ENCODE peak calls at places on chromosomes 2 and 18, in four cellular contexts. U, W, I and T are unnamed samples.

GRCh38 chr18:9082763-9083510 is 19.6 kb upstream of the NDUFV2 start:
- DNase-seq in U (no peak), W (no peak), I (peak; percentile 71), T (no peak)

GRCh38 chr2:241009191-241009590 is 10.8 kb downstream of the SNED1 start:
- DNase-seq in U (peak; percentile 42), W (no peak), I (no peak), T (no peak)

GRCh38 chr2:38991899-38992298 is 102.2 kb downstream of the ARHGEF33 start:
- DNase-seq in U (no peak), W (no peak), I (no peak), T (no peak)

GRCh38 chr2:42792583-42793313 is at the start of gene HAAO:
- DNase-seq in U (peak; percentile 65), W (peak; percentile 52), I (no peak), T (no peak)

GRCh38 chr2:240363718-240364581 is 71.5 kb upstream of the GPC1 start:
- DNase-seq in U (peak; percentile 32), W (no peak), I (no peak), T (no peak)

GRCh38 chr2:49222975-49223528 is 68.7 kb upstream of the FSHR start:
- DNase-seq in U (no peak), W (no peak), I (no peak), T (no peak)

GRCh38 chr2:240554767-240555493 is 2.9 kb downstream of the ANKMY1 start:
- DNase-seq in U (peak; percentile 43), W (no peak), I (no peak), T (no peak)

GRCh38 chr2:212505583-212505982 is 33.0 kb downstream of the ERBB4 start:
- DNase-seq in U (no peak), W (no peak), I (no peak), T (no peak)

GRCh38 chr18:27995770-27996502 is 181.0 kb downstream of the CDH2 start:
- DNase-seq in U (no peak), W (no peak), I (no peak), T (no peak)

GRCh38 chr2:150100311-150100710 is 387.2 kb downstream of the RND3 start:
- DNase-seq in U (no peak), W (no peak), I (no peak), T (no peak)

GRCh38 chr2:47269316-47270232 is 114.5 kb upstream of the STPG4 start:
- DNase-seq in U (peak; percentile 50), W (peak; percentile 53), I (no peak), T (no peak)

GRCh38 chr2:195984951-195985726 is 83.5 kb downstream of the DNAH7 start:
- DNase-seq in U (no peak), W (no peak), I (no peak), T (no peak)

GRCh38 chr2:117812443-117812842 is 2.0 kb upstream of the DDX18 start:
- DNase-seq in U (no peak), W (no peak), I (no peak), T (no peak)

GRCh38 chr2:42917374-42918017 is 125.1 kb upstream of the HAAO start:
- DNase-seq in U (no peak), W (no peak), I (no peak), T (no peak)

GRCh38 chr18:48993586-48993985 is 42.8 kb upstream of the SMAD7 start:
- DNase-seq in U (no peak), W (no peak), I (no peak), T (no peak)

GRCh38 chr2:182767578-182767977 is 51.5 kb downstream of the DNAJC10 start:
- DNase-seq in U (no peak), W (no peak), I (no peak), T (peak; percentile 20)

GRCh38 chr18:50582500-50582899 is 22.6 kb downstream of the MAPK4 start:
- DNase-seq in U (no peak), W (no peak), I (no peak), T (no peak)

GRCh38 chr2:221374234-221374633 is 197.9 kb downstream of the EPHA4 start:
- DNase-seq in U (no peak), W (no peak), I (no peak), T (no peak)

GRCh38 chr2:27152796-27153464 is 4.1 kb downstream of the TCF23 start:
- DNase-seq in U (no peak), W (no peak), I (no peak), T (no peak)

GRCh38 chr2:36659218-36659617 is 37.3 kb upstream of the VIT start:
- DNase-seq in U (no peak), W (no peak), I (no peak), T (no peak)

GRCh38 chr2:28454016-28454930 is 41.6 kb upstream of the PLB1 start:
- DNase-seq in U (no peak), W (no peak), I (no peak), T (no peak)

DNA sequence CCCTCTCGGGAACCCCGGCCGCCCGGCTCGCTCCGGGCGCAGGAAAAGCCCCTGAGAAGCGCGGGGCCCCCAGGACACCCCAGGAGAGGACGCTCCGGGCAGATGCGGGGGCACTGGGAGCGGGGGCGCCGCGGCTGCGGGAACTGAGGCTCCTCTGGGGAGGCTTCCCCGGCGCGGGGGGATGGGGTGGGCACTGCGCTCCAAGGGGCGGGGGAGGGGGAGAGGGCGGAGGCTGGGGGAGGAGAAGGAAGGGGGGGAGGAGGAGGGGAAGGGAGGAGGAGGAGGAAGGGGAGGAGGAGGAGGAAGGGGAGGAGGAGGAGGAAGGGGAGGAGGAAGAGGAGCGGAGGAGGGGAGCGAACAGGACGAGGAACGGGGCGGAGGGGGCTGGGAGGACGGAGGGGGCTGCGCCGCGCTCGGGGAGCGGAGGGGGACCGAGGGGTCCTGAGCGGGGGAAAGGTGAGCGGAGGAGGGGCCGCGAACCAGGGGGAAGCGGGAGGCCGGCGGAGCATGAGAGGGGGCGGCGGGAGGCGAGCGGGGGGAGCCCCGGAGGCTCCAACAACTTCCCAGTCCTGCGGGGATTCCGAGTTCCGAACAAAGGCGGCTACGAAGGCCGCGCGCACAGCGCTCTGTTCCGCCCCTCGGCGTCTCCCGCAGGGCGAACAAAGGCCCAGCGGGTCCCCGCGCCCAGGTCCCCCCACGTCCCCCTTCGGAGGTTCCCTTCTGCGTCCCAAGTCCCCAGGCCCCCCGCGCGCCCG is 742 bp downstream of the PXDN start:
- DNase-seq in U (peak; percentile 44), W (no peak), I (no peak), T (peak; percentile 26)
- H3K4me3 ChIP-seq in U (peak overlapping the region; percentile 68), W (peak overlapping the region; percentile 67), I (no peak overlapping the region), T (peak overlapping the region; percentile 62)

GRCh38 chr2:105139556-105140236 is 101.8 kb downstream of the MRPS9 start:
- DNase-seq in U (no peak), W (no peak), I (no peak), T (no peak)

GRCh38 chr2:105136394-105136793 is 98.5 kb downstream of the MRPS9 start:
- DNase-seq in U (no peak), W (no peak), I (no peak), T (no peak)

GRCh38 chr2:105134076-105134475 is 96.2 kb downstream of the MRPS9 start:
- DNase-seq in U (no peak), W (no peak), I (no peak), T (no peak)

GRCh38 chr2:105138643-105139042 is 100.8 kb downstream of the MRPS9 start:
- DNase-seq in U (no peak), W (no peak), I (no peak), T (no peak)

GRCh38 chr2:105135436-105135835 is 97.6 kb downstream of the MRPS9 start:
- DNase-seq in U (no peak), W (no peak), I (no peak), T (no peak)
- H3K4me3 ChIP-seq in U (no peak overlapping the region), W (no peak overlapping the region), I (no peak overlapping the region), T (no peak overlapping the region)

DNA sequence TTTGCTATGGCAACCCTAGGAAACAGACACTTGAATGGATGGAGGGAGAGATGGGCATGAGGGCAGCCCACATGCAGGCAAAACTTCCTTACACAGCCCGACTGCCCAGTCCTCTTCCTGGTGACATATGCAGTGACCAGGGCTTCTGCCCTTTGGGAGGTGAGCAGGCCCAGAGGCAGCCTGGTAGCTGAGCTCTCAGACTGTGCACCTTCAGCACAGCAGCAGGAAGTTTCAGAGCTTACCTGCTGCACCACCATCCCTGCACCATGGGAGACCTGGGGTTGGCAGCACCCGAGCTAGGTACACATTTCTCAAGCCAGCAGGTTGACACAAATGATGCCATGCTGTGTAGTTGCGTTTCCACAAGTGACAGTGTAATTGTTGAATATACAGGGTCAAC is 97.6 kb upstream of the LMAN1 start:
- DNase-seq in U (no peak), W (no peak), I (no peak), T (no peak)
- H3K4me3 ChIP-seq in U (no peak overlapping the region), W (no peak overlapping the region), I (no peak overlapping the region), T (no peak overlapping the region)

DNA sequence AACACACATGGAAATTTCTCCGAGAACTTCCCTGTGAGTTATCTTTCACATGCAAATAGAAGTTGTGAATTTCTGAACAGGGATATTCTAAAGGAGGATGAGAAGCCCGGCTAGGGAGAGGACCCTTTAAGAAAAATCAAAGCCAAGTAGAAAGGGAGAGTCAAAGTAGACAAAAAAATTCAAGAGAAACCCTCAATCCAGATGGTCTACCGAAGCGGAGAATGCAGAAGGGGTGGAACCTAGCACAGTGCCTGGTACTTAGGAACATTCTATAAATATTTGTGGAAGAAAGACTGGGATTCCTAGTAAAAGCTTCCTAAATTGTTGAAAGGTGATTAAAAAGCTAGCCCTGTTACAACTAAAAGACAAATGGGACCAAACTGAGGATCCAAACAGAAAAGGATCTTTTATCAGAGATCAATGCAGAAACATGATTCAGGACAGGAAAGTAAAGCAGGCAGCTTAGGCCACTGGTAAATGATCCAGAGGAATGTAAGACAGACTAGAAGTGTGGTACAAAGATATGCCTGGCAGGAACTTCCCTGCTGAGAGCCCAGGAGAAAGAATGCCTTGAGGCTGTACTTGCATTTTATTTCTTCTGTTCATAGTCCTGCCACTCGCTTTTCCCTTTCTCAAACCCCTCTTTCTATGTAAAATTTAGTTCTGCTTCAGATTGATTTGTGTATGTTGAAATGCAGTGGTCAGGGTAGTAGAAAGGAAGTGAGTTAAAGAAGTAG is 19.5 kb upstream of the GLS start:
- DNase-seq in U (no peak), W (no peak), I (no peak), T (no peak)
- H3K4me3 ChIP-seq in U (no peak overlapping the region), W (no peak overlapping the region), I (no peak overlapping the region), T (no peak overlapping the region)

DNA sequence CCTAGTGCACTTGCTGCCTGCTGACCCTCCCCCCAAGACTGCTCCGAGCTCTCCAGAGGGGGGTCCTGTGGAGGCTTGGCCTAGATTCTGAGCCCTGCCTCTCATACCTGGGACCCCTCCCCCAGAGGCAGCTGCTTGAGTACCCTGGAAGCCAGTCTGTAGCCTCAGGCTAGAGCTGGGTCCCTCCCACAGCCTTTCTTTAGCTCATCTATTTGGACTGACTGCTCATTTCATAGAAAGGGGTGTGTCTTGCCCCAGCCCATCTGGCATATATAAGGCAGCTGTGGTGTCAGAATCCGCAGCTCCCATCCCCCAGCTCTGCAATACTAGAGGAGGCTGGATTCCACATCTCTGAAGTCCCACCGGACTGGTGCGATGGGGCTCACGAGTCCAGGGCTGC is 26.1 kb downstream of the MPHOSPH10 start:
- DNase-seq in U (no peak), W (no peak), I (no peak), T (peak; percentile 36)
- H3K4me3 ChIP-seq in U (no peak overlapping the region), W (peak overlapping the region; percentile 8), I (no peak overlapping the region), T (no peak overlapping the region)

GRCh38 chr2:128727914-128728313 is 409.2 kb upstream of the HS6ST1 start:
- DNase-seq in U (no peak), W (no peak), I (no peak), T (no peak)
- H3K4me3 ChIP-seq in U (no peak overlapping the region), W (no peak overlapping the region), I (no peak overlapping the region), T (no peak overlapping the region)

GRCh38 chr2:45169339-45170190 is 160.3 kb upstream of the SIX2 start:
- DNase-seq in U (no peak), W (no peak), I (no peak), T (no peak)
- H3K4me3 ChIP-seq in U (peak overlapping the region; percentile 51), W (peak overlapping the region; percentile 47), I (no peak overlapping the region), T (peak overlapping the region; percentile 48)

GRCh38 chr2:106098664-106099063 is 95.4 kb downstream of the UXS1 start:
- DNase-seq in U (no peak), W (no peak), I (no peak), T (no peak)
- H3K4me3 ChIP-seq in U (no peak overlapping the region), W (no peak overlapping the region), I (no peak overlapping the region), T (no peak overlapping the region)

GRCh38 chr2:44994377-44994776 is 14.9 kb downstream of the SIX2 start:
- DNase-seq in U (no peak), W (peak; percentile 4), I (no peak), T (no peak)
- H3K4me3 ChIP-seq in U (no peak overlapping the region), W (no peak overlapping the region), I (no peak overlapping the region), T (no peak overlapping the region)